ENCODE peak calls at places on chromosome 2, in ten cellular contexts. One of them, this sample, is unnamed.

GRCh38 chr2:71067567-71068217 is 756 bp upstream of the NAGK start:
- DNase-seq in uterus: no peak
- DNase-seq in heart right ventricle: peak; percentile 18
- DNase-seq in mammary epithelial cell: no peak
- DNase-seq in mesendoderm: no peak
- DNase-seq in cardiac muscle cell: no peak
- DNase-seq in RWPE2: no peak
- DNase-seq in neural progenitor cell: no peak
- DNase-seq in OCI-LY7: peak; percentile 63
- DNase-seq in K562: no peak
- DNase-seq in this sample: no peak

GRCh38 chr2:85956647-85957039 is 67.9 kb upstream of the ST3GAL5 start:
- DNase-seq in uterus: no peak
- DNase-seq in heart right ventricle: no peak
- DNase-seq in mammary epithelial cell: no peak
- DNase-seq in mesendoderm: no peak
- DNase-seq in cardiac muscle cell: no peak
- DNase-seq in RWPE2: no peak
- DNase-seq in neural progenitor cell: no peak
- DNase-seq in OCI-LY7: no peak
- DNase-seq in K562: no peak
- DNase-seq in this sample: no peak

GRCh38 chr2:72770879-72771461 is 54.9 kb downstream of the EXOC6B start:
- DNase-seq in uterus: peak; percentile 21
- DNase-seq in heart right ventricle: no peak
- DNase-seq in mammary epithelial cell: peak; percentile 60
- DNase-seq in mesendoderm: peak; percentile 77
- DNase-seq in cardiac muscle cell: peak; percentile 83
- DNase-seq in RWPE2: no peak
- DNase-seq in neural progenitor cell: peak; percentile 74
- DNase-seq in OCI-LY7: peak; percentile 61
- DNase-seq in K562: peak; percentile 59
- DNase-seq in this sample: no peak

GRCh38 chr2:232348936-232349335 is 29.6 kb upstream of the ALPP start:
- DNase-seq in uterus: no peak
- DNase-seq in heart right ventricle: no peak
- DNase-seq in mammary epithelial cell: peak; percentile 21
- DNase-seq in mesendoderm: no peak
- DNase-seq in cardiac muscle cell: no peak
- DNase-seq in RWPE2: peak; percentile 34
- DNase-seq in neural progenitor cell: no peak
- DNase-seq in OCI-LY7: no peak
- DNase-seq in K562: no peak
- DNase-seq in this sample: peak; percentile 44

GRCh38 chr2:129903586-129904425 is 75.7 kb upstream of the RAB6C start:
- DNase-seq in uterus: no peak
- DNase-seq in heart right ventricle: no peak
- DNase-seq in mammary epithelial cell: no peak
- DNase-seq in mesendoderm: peak; percentile 51
- DNase-seq in cardiac muscle cell: no peak
- DNase-seq in RWPE2: no peak
- DNase-seq in neural progenitor cell: peak; percentile 57
- DNase-seq in OCI-LY7: peak; percentile 9
- DNase-seq in K562: no peak
- DNase-seq in this sample: no peak

GRCh38 chr2:128457006-128457604 is 138.4 kb upstream of the HS6ST1 start:
- DNase-seq in uterus: no peak
- DNase-seq in heart right ventricle: no peak
- DNase-seq in mammary epithelial cell: no peak
- DNase-seq in mesendoderm: no peak
- DNase-seq in cardiac muscle cell: no peak
- DNase-seq in RWPE2: no peak
- DNase-seq in neural progenitor cell: no peak
- DNase-seq in OCI-LY7: no peak
- DNase-seq in K562: no peak
- DNase-seq in this sample: no peak

GRCh38 chr2:222000326-222000725 is 298.5 kb downstream of the PAX3 start:
- DNase-seq in uterus: no peak
- DNase-seq in heart right ventricle: no peak
- DNase-seq in mammary epithelial cell: peak; percentile 93
- DNase-seq in mesendoderm: no peak
- DNase-seq in cardiac muscle cell: no peak
- DNase-seq in RWPE2: no peak
- DNase-seq in neural progenitor cell: no peak
- DNase-seq in OCI-LY7: no peak
- DNase-seq in K562: no peak
- DNase-seq in this sample: no peak

GRCh38 chr2:195488567-195488966 is 168.5 kb upstream of the SLC39A10 start:
- DNase-seq in uterus: no peak
- DNase-seq in heart right ventricle: no peak
- DNase-seq in mammary epithelial cell: no peak
- DNase-seq in mesendoderm: no peak
- DNase-seq in cardiac muscle cell: no peak
- DNase-seq in RWPE2: no peak
- DNase-seq in neural progenitor cell: no peak
- DNase-seq in OCI-LY7: no peak
- DNase-seq in K562: no peak
- DNase-seq in this sample: no peak

GRCh38 chr2:168244318-168244717 is 3.1 kb downstream of the STK39 start:
- DNase-seq in uterus: no peak
- DNase-seq in heart right ventricle: no peak
- DNase-seq in mammary epithelial cell: peak; percentile 76
- DNase-seq in mesendoderm: no peak
- DNase-seq in cardiac muscle cell: peak; percentile 45
- DNase-seq in RWPE2: no peak
- DNase-seq in neural progenitor cell: no peak
- DNase-seq in OCI-LY7: peak; percentile 61
- DNase-seq in K562: no peak
- DNase-seq in this sample: no peak

GRCh38 chr2:116304328-116304727 is 1510.2 kb upstream of the DDX18 start:
- DNase-seq in uterus: no peak
- DNase-seq in heart right ventricle: no peak
- DNase-seq in mammary epithelial cell: no peak
- DNase-seq in mesendoderm: no peak
- DNase-seq in cardiac muscle cell: peak; percentile 21
- DNase-seq in RWPE2: no peak
- DNase-seq in neural progenitor cell: no peak
- DNase-seq in OCI-LY7: no peak
- DNase-seq in K562: no peak
- DNase-seq in this sample: no peak

GRCh38 chr2:67526283-67526682 is 129.2 kb downstream of the ETAA1 start:
- DNase-seq in uterus: no peak
- DNase-seq in heart right ventricle: no peak
- DNase-seq in mammary epithelial cell: peak; percentile 30
- DNase-seq in mesendoderm: no peak
- DNase-seq in cardiac muscle cell: no peak
- DNase-seq in RWPE2: no peak
- DNase-seq in neural progenitor cell: no peak
- DNase-seq in OCI-LY7: no peak
- DNase-seq in K562: no peak
- DNase-seq in this sample: no peak

GRCh38 chr2:234289789-234290188 is 207.1 kb downstream of the ARL4C start:
- DNase-seq in uterus: no peak
- DNase-seq in heart right ventricle: no peak
- DNase-seq in mammary epithelial cell: peak; percentile 91
- DNase-seq in mesendoderm: no peak
- DNase-seq in cardiac muscle cell: no peak
- DNase-seq in RWPE2: peak; percentile 71
- DNase-seq in neural progenitor cell: no peak
- DNase-seq in OCI-LY7: peak; percentile 66
- DNase-seq in K562: no peak
- DNase-seq in this sample: no peak
- H3K4me1 ChIP-seq in uterus: no peaks in the 10 kb centered on the region
- H3K4me1 ChIP-seq in heart right ventricle: peaks cover 7% of the 10 kb centered on the region
- H3K4me1 ChIP-seq in mammary epithelial cell: peaks cover 36% of the 10 kb centered on the region
- H3K4me1 ChIP-seq in mesendoderm: peaks cover 2% of the 10 kb centered on the region
- H3K4me1 ChIP-seq in cardiac muscle cell: no peaks in the 10 kb centered on the region
- H3K4me1 ChIP-seq in RWPE2: no peaks in the 10 kb centered on the region
- H3K4me1 ChIP-seq in neural progenitor cell: peaks cover 30% of the 10 kb centered on the region
- H3K4me1 ChIP-seq in OCI-LY7: peaks cover 64% of the 10 kb centered on the region
- H3K4me1 ChIP-seq in K562: no peaks in the 10 kb centered on the region
- H3K4me1 ChIP-seq in this sample: peaks cover 38% of the 10 kb centered on the region

GRCh38 chr2:186542002-186542401 is 47.9 kb upstream of the ITGAV start:
- DNase-seq in uterus: no peak
- DNase-seq in heart right ventricle: no peak
- DNase-seq in mammary epithelial cell: peak; percentile 65
- DNase-seq in mesendoderm: peak; percentile 77
- DNase-seq in cardiac muscle cell: no peak
- DNase-seq in RWPE2: no peak
- DNase-seq in neural progenitor cell: no peak
- DNase-seq in OCI-LY7: no peak
- DNase-seq in K562: no peak
- DNase-seq in this sample: no peak

GRCh38 chr2:186543561-186544131 is 46.2 kb upstream of the ITGAV start:
- DNase-seq in uterus: no peak
- DNase-seq in heart right ventricle: no peak
- DNase-seq in mammary epithelial cell: peak; percentile 44
- DNase-seq in mesendoderm: peak; percentile 49
- DNase-seq in cardiac muscle cell: no peak
- DNase-seq in RWPE2: no peak
- DNase-seq in neural progenitor cell: no peak
- DNase-seq in OCI-LY7: no peak
- DNase-seq in K562: no peak
- DNase-seq in this sample: no peak

GRCh38 chr2:186551323-186552050 is 38.4 kb upstream of the ITGAV start:
- DNase-seq in uterus: no peak
- DNase-seq in heart right ventricle: no peak
- DNase-seq in mammary epithelial cell: no peak
- DNase-seq in mesendoderm: no peak
- DNase-seq in cardiac muscle cell: no peak
- DNase-seq in RWPE2: no peak
- DNase-seq in neural progenitor cell: no peak
- DNase-seq in OCI-LY7: no peak
- DNase-seq in K562: no peak
- DNase-seq in this sample: no peak

GRCh38 chr2:186544255-186544675 is 45.6 kb upstream of the ITGAV start:
- DNase-seq in uterus: no peak
- DNase-seq in heart right ventricle: no peak
- DNase-seq in mammary epithelial cell: peak; percentile 96
- DNase-seq in mesendoderm: peak; percentile 95
- DNase-seq in cardiac muscle cell: peak; percentile 28
- DNase-seq in RWPE2: no peak
- DNase-seq in neural progenitor cell: peak; percentile 45
- DNase-seq in OCI-LY7: no peak
- DNase-seq in K562: no peak
- DNase-seq in this sample: no peak

GRCh38 chr2:186546842-186547241 is 43.0 kb upstream of the ITGAV start:
- DNase-seq in uterus: no peak
- DNase-seq in heart right ventricle: no peak
- DNase-seq in mammary epithelial cell: no peak
- DNase-seq in mesendoderm: no peak
- DNase-seq in cardiac muscle cell: no peak
- DNase-seq in RWPE2: no peak
- DNase-seq in neural progenitor cell: no peak
- DNase-seq in OCI-LY7: no peak
- DNase-seq in K562: no peak
- DNase-seq in this sample: no peak
- H3K4me1 ChIP-seq in uterus: peaks cover 7% of the 10 kb centered on the region
- H3K4me1 ChIP-seq in heart right ventricle: peaks cover 5% of the 10 kb centered on the region
- H3K4me1 ChIP-seq in mammary epithelial cell: peaks cover 40% of the 10 kb centered on the region
- H3K4me1 ChIP-seq in mesendoderm: peaks cover 1% of the 10 kb centered on the region
- H3K4me1 ChIP-seq in cardiac muscle cell: peaks cover 2% of the 10 kb centered on the region
- H3K4me1 ChIP-seq in RWPE2: peaks cover 19% of the 10 kb centered on the region
- H3K4me1 ChIP-seq in neural progenitor cell: peaks cover 12% of the 10 kb centered on the region
- H3K4me1 ChIP-seq in OCI-LY7: no peaks in the 10 kb centered on the region
- H3K4me1 ChIP-seq in K562: no peaks in the 10 kb centered on the region
- H3K4me1 ChIP-seq in this sample: peaks cover 5% of the 10 kb centered on the region

GRCh38 chr2:217551229-217551909 is 451.4 kb downstream of the TNS1 start:
- DNase-seq in uterus: no peak
- DNase-seq in heart right ventricle: no peak
- DNase-seq in mammary epithelial cell: peak; percentile 11
- DNase-seq in mesendoderm: peak; percentile 96
- DNase-seq in cardiac muscle cell: peak; percentile 39
- DNase-seq in RWPE2: no peak
- DNase-seq in neural progenitor cell: no peak
- DNase-seq in OCI-LY7: no peak
- DNase-seq in K562: no peak
- DNase-seq in this sample: no peak
- H3K4me1 ChIP-seq in uterus: peaks cover 18% of the 10 kb centered on the region
- H3K4me1 ChIP-seq in heart right ventricle: peaks cover 6% of the 10 kb centered on the region
- H3K4me1 ChIP-seq in mammary epithelial cell: peaks cover 7% of the 10 kb centered on the region
- H3K4me1 ChIP-seq in mesendoderm: peaks cover 10% of the 10 kb centered on the region
- H3K4me1 ChIP-seq in cardiac muscle cell: peaks cover 11% of the 10 kb centered on the region
- H3K4me1 ChIP-seq in RWPE2: no peaks in the 10 kb centered on the region
- H3K4me1 ChIP-seq in neural progenitor cell: no peaks in the 10 kb centered on the region
- H3K4me1 ChIP-seq in OCI-LY7: no peaks in the 10 kb centered on the region
- H3K4me1 ChIP-seq in K562: no peaks in the 10 kb centered on the region
- H3K4me1 ChIP-seq in this sample: peaks cover 10% of the 10 kb centered on the region

GRCh38 chr2:10830203-10830602 is 17.6 kb upstream of the PDIA6 start:
- DNase-seq in uterus: no peak
- DNase-seq in heart right ventricle: no peak
- DNase-seq in mammary epithelial cell: no peak
- DNase-seq in mesendoderm: no peak
- DNase-seq in cardiac muscle cell: no peak
- DNase-seq in RWPE2: no peak
- DNase-seq in neural progenitor cell: no peak
- DNase-seq in OCI-LY7: no peak
- DNase-seq in K562: no peak
- DNase-seq in this sample: no peak

GRCh38 chr2:10830641-10831386 is 18.2 kb upstream of the PDIA6 start:
- DNase-seq in uterus: no peak
- DNase-seq in heart right ventricle: no peak
- DNase-seq in mammary epithelial cell: no peak
- DNase-seq in mesendoderm: no peak
- DNase-seq in cardiac muscle cell: no peak
- DNase-seq in RWPE2: no peak
- DNase-seq in neural progenitor cell: no peak
- DNase-seq in OCI-LY7: no peak
- DNase-seq in K562: no peak
- DNase-seq in this sample: no peak

GRCh38 chr2:10829304-10829703 is 16.7 kb upstream of the PDIA6 start:
- DNase-seq in uterus: no peak
- DNase-seq in heart right ventricle: no peak
- DNase-seq in mammary epithelial cell: no peak
- DNase-seq in mesendoderm: no peak
- DNase-seq in cardiac muscle cell: no peak
- DNase-seq in RWPE2: no peak
- DNase-seq in neural progenitor cell: no peak
- DNase-seq in OCI-LY7: no peak
- DNase-seq in K562: no peak
- DNase-seq in this sample: no peak

GRCh38 chr2:10826625-10827024 is 14.0 kb upstream of the PDIA6 start:
- DNase-seq in uterus: no peak
- DNase-seq in heart right ventricle: no peak
- DNase-seq in mammary epithelial cell: no peak
- DNase-seq in mesendoderm: no peak
- DNase-seq in cardiac muscle cell: no peak
- DNase-seq in RWPE2: no peak
- DNase-seq in neural progenitor cell: no peak
- DNase-seq in OCI-LY7: no peak
- DNase-seq in K562: no peak
- DNase-seq in this sample: no peak

GRCh38 chr2:10828346-10828745 is 15.8 kb upstream of the PDIA6 start:
- DNase-seq in uterus: no peak
- DNase-seq in heart right ventricle: no peak
- DNase-seq in mammary epithelial cell: no peak
- DNase-seq in mesendoderm: no peak
- DNase-seq in cardiac muscle cell: no peak
- DNase-seq in RWPE2: no peak
- DNase-seq in neural progenitor cell: no peak
- DNase-seq in OCI-LY7: no peak
- DNase-seq in K562: no peak
- DNase-seq in this sample: no peak
- H3K4me1 ChIP-seq in uterus: no peaks in the 10 kb centered on the region
- H3K4me1 ChIP-seq in heart right ventricle: no peaks in the 10 kb centered on the region
- H3K4me1 ChIP-seq in mammary epithelial cell: no peaks in the 10 kb centered on the region
- H3K4me1 ChIP-seq in mesendoderm: peaks cover 4% of the 10 kb centered on the region
- H3K4me1 ChIP-seq in cardiac muscle cell: peaks cover under 1% of the 10 kb centered on the region
- H3K4me1 ChIP-seq in RWPE2: no peaks in the 10 kb centered on the region
- H3K4me1 ChIP-seq in neural progenitor cell: no peaks in the 10 kb centered on the region
- H3K4me1 ChIP-seq in OCI-LY7: peaks cover 3% of the 10 kb centered on the region
- H3K4me1 ChIP-seq in K562: peaks cover 7% of the 10 kb centered on the region
- H3K4me1 ChIP-seq in this sample: peaks cover 6% of the 10 kb centered on the region